ENCODE peak calls at places on chromosomes 12 and 14, in four cellular contexts. F is upper lobe of right lung, V is T-helper 2 cell, M is AG09309. S is an unnamed sample.

GRCh38 chr12:19437996-19438395 is 1.3 kb upstream of the AEBP2 start:
- DNase-seq in F (no peak), V (no peak), M (no peak), S (no peak)

GRCh38 chr14:103545219-103545914 is 16.4 kb downstream of the TRMT61A start:
- DNase-seq in F (no peak), V (no peak), M (no peak), S (no peak)

GRCh38 chr14:59707778-59708635 is 131.4 kb upstream of the CCDC175 start:
- DNase-seq in F (no peak), V (no peak), M (no peak), S (peak)

GRCh38 chr12:100801335-100801734 is 6.8 kb downstream of the ANO4 start:
- DNase-seq in F (no peak), V (no peak), M (no peak), S (no peak)

GRCh38 chr12:12764824-12765223 is 20.6 kb upstream of the APOLD1 start:
- DNase-seq in F (no peak), V (no peak), M (no peak), S (no peak)

GRCh38 chr12:20491290-20491689 is 123.0 kb downstream of the PDE3A start:
- DNase-seq in F (no peak), V (no peak), M (no peak), S (no peak)

GRCh38 chr12:101927042-101927441 is 49.7 kb downstream of the DRAM1 start:
- DNase-seq in F (no peak), V (no peak), M (peak), S (no peak)

GRCh38 chr12:29148958-29149690 is at the start of gene FAR2:
- DNase-seq in F (peak), V (no peak), M (no peak), S (peak)

GRCh38 chr14:99730876-99731351 is 46.8 kb downstream of the CYP46A1 start:
- DNase-seq in F (peak), V (no peak), M (no peak), S (no peak)

GRCh38 chr12:1812650-1813302 is 7.6 kb upstream of the LRTM2 start:
- DNase-seq in F (no peak), V (no peak), M (no peak), S (no peak)

GRCh38 chr14:51643137-51643536 is 8.6 kb upstream of the FRMD6 start:
- DNase-seq in F (no peak), V (no peak), M (peak), S (no peak)

GRCh38 chr12:47744005-47744651 is 14.6 kb downstream of the RAPGEF3 start:
- DNase-seq in F (peak), V (peak), M (no peak), S (no peak)

GRCh38 chr12:53048033-53048779 is 1.7 kb upstream of the TNS2 start:
- DNase-seq in F (peak), V (no peak), M (no peak), S (peak)

GRCh38 chr12:78916845-78917480 is 52.4 kb downstream of the SYT1 start:
- DNase-seq in F (no peak), V (no peak), M (no peak), S (no peak)

GRCh38 chr12:121656122-121656521 is 13.3 kb downstream of the MORN3 start:
- DNase-seq in F (no peak), V (no peak), M (no peak), S (no peak)

GRCh38 chr14:78245238-78245637 is 75.1 kb downstream of the NRXN3 start:
- DNase-seq in F (peak), V (no peak), M (no peak), S (no peak)

GRCh38 chr12:83818888-83819287 is 1093.7 kb downstream of the SLC6A15 start:
- DNase-seq in F (no peak), V (no peak), M (peak), S (no peak)

GRCh38 chr14:85175556-85175955 is 354.4 kb upstream of the FLRT2 start:
- DNase-seq in F (no peak), V (no peak), M (peak), S (no peak)

GRCh38 chr14:33282811-33283210 is 344.1 kb downstream of the NPAS3 start:
- DNase-seq in F (no peak), V (no peak), M (no peak), S (no peak)

GRCh38 chr12:105980048-105980447 is 158.7 kb downstream of the NUAK1 start:
- DNase-seq in F (no peak), V (no peak), M (no peak), S (no peak)

GRCh38 chr14:101489092-101489760 is 72.1 kb upstream of the DIO3 start:
- DNase-seq in F (peak), V (no peak), M (no peak), S (no peak)

GRCh38 chr12:65499167-65499566 is 220.7 kb downstream of the MSRB3 start:
- DNase-seq in F (no peak), V (no peak), M (no peak), S (no peak)

GRCh38 chr12:68910128-68910527 is 22.8 kb downstream of the CPM start:
- DNase-seq in F (no peak), V (no peak), M (no peak), S (no peak)

GRCh38 chr14:65170768-65171251 is 68.5 kb upstream of the MAX start:
- DNase-seq in F (no peak), V (no peak), M (peak), S (peak)

GRCh38 chr14:51597511-51597920 is 54.2 kb upstream of the FRMD6 start:
- DNase-seq in F (no peak), V (no peak), M (no peak), S (no peak)

GRCh38 chr14:33891700-33892099 is 59.2 kb downstream of the EGLN3 start:
- DNase-seq in F (no peak), V (no peak), M (no peak), S (no peak)

GRCh38 chr12:43982544-43982943 is 146.7 kb downstream of the TMEM117 start:
- DNase-seq in F (no peak), V (no peak), M (no peak), S (no peak)

GRCh38 chr14:61653507-61653906 is 41.8 kb upstream of the HIF1A start:
- DNase-seq in F (no peak), V (no peak), M (no peak), S (no peak)

GRCh38 chr14:100440207-100440631 is 117.1 kb downstream of the SLC25A47 start:
- DNase-seq in F (peak), V (no peak), M (no peak), S (peak)

S was measured in midbrain.